ENCODE peak calls at places on chromosomes 5 and 9, in ten cellular contexts. U, J, I, C, P, K, O, W, X and S are unnamed samples.
A peak's percentile ranks its signal among the peaks of the same experiment; 100 is the strongest.

GRCh38 chr9:6584881-6585597 is 60.5 kb downstream of the GLDC start:
- DNase-seq in O (peak; percentile 12), W (no peak), P (peak; percentile 45), C (no peak), X (peak; percentile 2), I (peak; percentile 48), J (peak; percentile 26), K (no peak), U (no peak), S (no peak)

GRCh38 chr5:57007349-57007748 is 55.4 kb upstream of the MIER3 start:
- DNase-seq in C (no peak), K (no peak), O (no peak), J (no peak), P (peak; percentile 82), I (no peak), U (no peak), X (no peak), W (no peak), S (no peak)

GRCh38 chr5:159094745-159095144 is 5.0 kb downstream of the EBF1 start:
- DNase-seq in U (peak; percentile 54), C (peak; percentile 37), K (no peak), O (peak; percentile 60), X (no peak), P (peak; percentile 76), W (no peak), I (peak; percentile 66), J (peak; percentile 73), S (peak; percentile 11)

GRCh38 chr5:108672639-108673038 is 75.1 kb upstream of the FER start:
- DNase-seq in K (no peak), O (peak; percentile 61), C (no peak), P (no peak), J (no peak), X (no peak), I (no peak), W (no peak), U (no peak), S (no peak)

GRCh38 chr5:148937830-148938534 is 111.6 kb downstream of the ADRB2 start:
- DNase-seq in U (no peak), W (no peak), X (no peak), K (no peak), P (no peak), O (no peak), C (no peak), I (no peak), J (no peak), S (no peak)

GRCh38 chr9:110065527-110065926 is 142.4 kb downstream of the C9orf152 start:
- DNase-seq in C (no peak), I (peak; percentile 34), K (no peak), O (no peak), J (no peak), P (no peak), W (no peak), X (no peak), U (no peak), S (no peak)

GRCh38 chr5:168411871-168412270 is 74.4 kb upstream of the RARS1 start:
- DNase-seq in K (no peak), P (no peak), W (no peak), O (no peak), X (no peak), I (no peak), U (no peak), J (no peak), C (no peak), S (no peak)

GRCh38 chr5:103244398-103244797 is 14.2 kb upstream of the MACIR start:
- DNase-seq in P (no peak), O (peak; percentile 42), X (no peak), K (no peak), U (no peak), C (no peak), W (no peak), J (no peak), I (no peak), S (no peak)

GRCh38 chr9:123434619-123435240 is 78.7 kb downstream of the CRB2 start:
- DNase-seq in W (peak; percentile 17), K (no peak), O (peak; percentile 83), U (no peak), P (no peak), I (peak; percentile 19), C (no peak), X (no peak), J (peak; percentile 60), S (no peak)

GRCh38 chr5:151656311-151656710 is 30.4 kb downstream of the SPARC start:
- DNase-seq in U (no peak), C (no peak), J (no peak), P (no peak), X (no peak), W (no peak), I (no peak), O (no peak), K (no peak), S (no peak)

GRCh38 chr5:96967400-96967799 is 31.5 kb downstream of the LNPEP start:
- DNase-seq in X (no peak), J (no peak), C (no peak), W (no peak), P (no peak), I (peak; percentile 49), U (no peak), K (no peak), O (no peak), S (no peak)

GRCh38 chr5:135055385-135055784 is 21.4 kb upstream of the PITX1 start:
- DNase-seq in K (no peak), I (no peak), U (peak; percentile 65), C (no peak), J (no peak), P (no peak), X (no peak), W (no peak), O (no peak), S (no peak)

GRCh38 chr9:97411789-97412627 is at the start of gene TDRD7:
- DNase-seq in O (peak; percentile 56), P (peak; percentile 85), J (peak; percentile 76), I (peak; percentile 80), X (peak; percentile 78), W (peak; percentile 77), U (peak; percentile 94), K (peak; percentile 92), C (peak; percentile 88), S (peak; percentile 93)